ENCODE peak calls at places on chromosomes 13 and 19, in seven cellular contexts. Q is tibial nerve, I is stomach, P is IMR-90, B is body of pancreas, S is GM12892, O is A549. L is an unnamed sample.

GRCh38 chr19:46176116-46176860 is 28.2 kb downstream of the IGFL2 start:
- DNase-seq in Q (no peak), I (no peak), P (no peak), B (no peak), S (no peak), O (no peak), L (no peak)

GRCh38 chr19:35730326-35730725 is 11.9 kb downstream of the IGFLR1 start:
- DNase-seq in Q (no peak), I (no peak), P (no peak), B (no peak), S (peak; percentile 6), O (no peak), L (no peak)

GRCh38 chr19:10600149-10600548 is 13.0 kb upstream of the AP1M2 start:
- DNase-seq in Q (no peak), I (no peak), P (no peak), B (no peak), S (no peak), O (no peak), L (no peak)

GRCh38 chr19:2575734-2576481 is 100.0 kb downstream of the GADD45B start:
- DNase-seq in Q (peak; percentile 84), I (peak; percentile 66), P (peak; percentile 69), B (peak; percentile 50), S (no peak), O (no peak), L (no peak)

GRCh38 chr19:34298891-34299510 is 44.6 kb downstream of the GARRE1 start:
- DNase-seq in Q (no peak), I (no peak), P (no peak), B (no peak), S (no peak), O (no peak), L (no peak)

GRCh38 chr13:113129921-113130750 is 7.5 kb downstream of the F10 start:
- DNase-seq in Q (no peak), I (peak; percentile 21), P (no peak), B (no peak), S (no peak), O (no peak), L (peak; percentile 54)

GRCh38 chr13:108919036-108919907 is 289.9 kb downstream of the MYO16 start:
- DNase-seq in Q (no peak), I (no peak), P (peak; percentile 26), B (no peak), S (no peak), O (peak; percentile 88), L (no peak)

GRCh38 chr13:51746802-51747201 is 57.2 kb downstream of the DHRS12 start:
- DNase-seq in Q (no peak), I (no peak), P (no peak), B (peak; percentile 52), S (no peak), O (no peak), L (no peak)

GRCh38 chr19:51417107-51417806 is at the start of gene SIGLEC10:
- DNase-seq in Q (no peak), I (peak; percentile 37), P (no peak), B (no peak), S (peak; percentile 69), O (no peak), L (no peak)

GRCh38 chr13:114106991-114107685 is 25.3 kb downstream of the RASA3 start:
- DNase-seq in Q (no peak), I (no peak), P (no peak), B (no peak), S (no peak), O (no peak), L (no peak)

GRCh38 chr13:41059896-41060722 is 1.2 kb upstream of the WBP4 start:
- DNase-seq in Q (peak; percentile 79), I (peak; percentile 87), P (peak; percentile 87), B (peak; percentile 90), S (peak; percentile 47), O (peak; percentile 91), L (peak; percentile 95)

GRCh38 chr13:44899967-44900366 is 89.3 kb downstream of the NUFIP1 start:
- DNase-seq in Q (no peak), I (no peak), P (no peak), B (no peak), S (no peak), O (no peak), L (no peak)

GRCh38 chr13:44894001-44894770 is 95.1 kb downstream of the NUFIP1 start:
- DNase-seq in Q (no peak), I (peak; percentile 38), P (no peak), B (no peak), S (no peak), O (no peak), L (no peak)

DNA sequence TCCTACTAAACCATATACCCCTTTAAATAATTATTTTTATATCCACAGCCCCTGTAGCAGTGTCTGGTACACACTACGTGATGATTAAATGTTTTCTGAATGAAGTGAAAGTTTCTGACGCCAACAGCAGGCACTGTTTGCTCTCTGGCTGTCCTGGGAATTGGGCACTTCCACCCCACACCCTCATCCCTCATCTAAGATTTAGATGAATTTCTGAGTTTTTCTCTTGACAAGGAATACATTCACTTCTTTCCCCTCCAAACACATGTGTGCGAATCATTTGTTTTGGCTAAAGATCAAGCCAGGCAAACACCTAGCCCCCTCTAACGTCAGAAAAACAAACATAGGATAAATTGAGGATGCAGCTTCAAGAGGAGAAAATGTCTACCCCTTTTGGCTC is 93.7 kb downstream of the NUFIP1 start:
- DNase-seq in Q (no peak), I (no peak), P (no peak), B (no peak), S (no peak), O (no peak), L (no peak)
- TF ChIP-seq POLR2A in Q (no peak), I (no peak), P (no peak), B (no peak), S (no peak), O (no peak), L (no peak)

DNA sequence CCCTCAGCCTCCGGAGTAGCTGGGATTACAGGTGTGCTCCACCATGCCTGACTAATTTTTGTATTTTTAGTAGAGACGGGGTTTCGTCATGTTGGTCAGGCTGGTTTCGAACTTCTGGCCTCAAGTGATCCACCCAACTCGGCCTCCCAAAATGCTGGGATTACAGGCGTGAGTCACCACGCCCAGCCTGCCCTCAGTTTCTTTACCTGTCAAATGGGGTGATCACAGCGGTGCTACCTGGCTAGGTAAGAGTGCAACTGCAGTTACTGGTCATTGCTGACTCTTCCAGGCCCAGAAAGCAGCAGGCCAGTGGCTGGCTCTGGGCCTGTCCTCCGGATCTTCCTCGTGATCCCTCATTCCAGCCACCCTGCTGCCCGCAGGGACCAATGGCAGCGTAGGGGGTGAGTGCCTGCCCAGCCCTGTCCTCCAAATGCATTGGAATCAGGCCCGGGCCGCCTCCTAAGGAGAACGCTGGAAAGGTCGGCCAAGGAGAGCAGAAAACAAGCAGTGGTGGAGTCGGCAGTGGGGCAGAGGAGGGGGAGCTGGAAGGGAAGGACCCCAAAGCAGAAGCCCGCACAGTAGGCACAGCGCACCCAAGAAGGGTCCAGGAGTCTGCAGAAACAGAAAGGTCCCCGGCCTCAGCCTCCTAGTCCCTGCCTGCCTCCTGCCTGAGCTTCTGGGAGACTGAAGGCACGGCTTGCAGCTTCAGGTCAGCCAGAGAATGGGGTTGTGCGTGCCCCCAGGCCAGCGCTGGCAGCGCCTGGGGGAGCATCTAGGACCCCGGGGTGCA is 1.8 kb upstream of the SLC27A1 start:
- DNase-seq in Q (no peak), I (peak; percentile 85), P (no peak), B (peak; percentile 41), S (no peak), O (no peak), L (no peak)
- TF ChIP-seq POLR2A in Q (no peak), I (no peak), P (no peak), B (no peak), S (no peak), O (no peak), L (no peak)

DNA sequence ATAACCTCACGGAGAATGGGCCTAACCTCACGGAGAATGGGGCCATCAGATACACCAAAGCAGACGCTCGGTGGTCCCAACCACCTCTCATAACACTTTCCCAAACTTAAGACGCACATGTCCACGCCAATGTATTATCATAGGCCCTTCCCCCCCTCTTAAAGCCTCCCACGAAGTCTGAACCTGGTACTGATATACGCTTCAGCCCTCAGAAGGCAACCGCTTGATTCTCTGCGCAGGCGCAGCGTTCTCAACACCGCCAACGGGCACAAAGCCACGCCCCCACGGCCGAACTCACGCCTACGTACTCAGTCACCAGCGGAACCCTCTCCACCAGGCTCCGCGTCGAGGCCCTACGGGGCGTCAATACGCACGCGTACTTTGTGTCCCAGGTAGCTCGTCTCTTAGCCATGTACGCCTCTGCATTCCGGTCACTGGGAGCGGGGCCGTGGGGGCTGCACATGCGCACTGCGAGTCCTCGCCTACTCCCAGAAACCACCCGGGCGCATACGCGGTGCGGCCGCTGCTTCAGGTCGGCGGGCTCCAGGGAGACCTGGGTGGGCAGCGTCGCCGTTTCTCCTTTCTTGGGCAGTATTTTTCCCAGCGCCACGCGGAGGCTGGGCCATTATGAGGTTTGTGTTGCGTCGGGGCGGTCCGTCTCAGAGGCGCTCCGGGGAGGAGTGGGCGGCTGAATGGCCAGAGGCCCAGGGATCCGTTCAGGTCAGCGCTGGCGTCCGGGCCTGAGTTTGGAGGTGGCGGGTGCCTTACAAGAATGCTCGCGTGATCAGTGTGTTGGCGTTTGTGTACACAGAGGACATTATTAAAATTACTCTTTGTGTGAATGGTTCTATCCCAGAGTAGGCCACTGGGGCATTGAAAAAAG is 25.3 kb downstream of the ZNF582 start:
- DNase-seq in Q (peak; percentile 72), I (peak; percentile 85), P (peak; percentile 89), B (peak; percentile 86), S (peak; percentile 50), O (peak; percentile 91), L (peak; percentile 94)
- TF ChIP-seq POLR2A in Q (no peak), I (no peak), P (peak; percentile 65), B (peak; percentile 76), S (peak; percentile 57), O (peak; percentile 30), L (peak; percentile 62)

DNA sequence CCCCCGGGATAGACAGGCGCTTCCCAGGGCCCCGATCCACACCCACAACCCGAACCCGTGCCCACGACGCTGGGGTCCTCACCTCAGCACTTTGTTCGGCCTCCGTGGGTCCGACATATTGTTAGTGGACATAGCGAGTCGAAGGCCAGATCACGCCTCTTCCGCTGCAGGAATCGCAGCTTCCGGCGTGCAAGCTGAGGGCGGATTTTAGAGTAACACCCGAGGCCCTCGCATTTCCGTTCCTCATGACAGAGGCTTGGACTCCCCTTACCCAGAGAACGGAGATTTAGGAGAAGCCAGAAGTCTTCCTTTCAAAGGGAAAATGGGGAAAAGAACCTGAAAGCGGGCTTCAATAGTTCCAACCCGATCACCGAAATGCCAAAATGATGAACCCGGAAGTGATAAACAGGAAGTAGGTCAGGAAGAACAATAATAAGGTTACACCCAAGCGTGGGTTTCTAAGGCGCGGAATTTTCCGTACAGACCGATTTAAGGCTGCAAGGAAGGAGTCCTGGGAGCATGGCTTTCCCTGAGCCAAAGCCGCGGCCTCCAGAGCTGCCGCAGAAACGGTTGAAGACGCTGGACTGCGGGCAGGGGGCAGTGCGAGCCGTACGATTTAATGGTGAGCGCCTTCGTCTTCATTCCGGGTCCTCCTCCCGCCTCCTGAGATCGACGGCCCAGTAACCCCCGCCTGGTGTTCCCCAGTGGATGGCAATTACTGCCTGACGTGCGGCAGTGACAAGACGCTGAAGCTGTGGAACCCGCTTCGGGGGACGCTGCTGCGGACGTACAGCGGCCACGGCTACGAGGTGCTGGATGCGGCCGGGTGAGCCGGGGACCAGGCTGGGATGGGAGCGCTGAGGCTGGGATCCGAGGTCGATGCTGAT is 2.9 kb downstream of the WDR83 start:
- DNase-seq in Q (peak; percentile 78), I (peak; percentile 85), P (peak; percentile 85), B (peak; percentile 81), S (peak; percentile 68), O (peak; percentile 89), L (peak; percentile 92)
- TF ChIP-seq POLR2A in Q (no peak), I (no peak), P (no peak), B (peak; percentile 62), S (peak; percentile 72), O (peak; percentile 55), L (peak; percentile 60)

L was measured in erythroblast.